ENCODE peak calls at places on chromosome 9, in nine cellular contexts. One of them, this sample, is unnamed. For H3K27me3, the result is how much of the 10 kb centered on the place peaks cover.

GRCh38 chr9:115002371-115003120 is 72.2 kb upstream of the TNFSF8 start:
- DNase-seq in tibial artery: no peak
- DNase-seq in aorta: no peak
- DNase-seq in right lobe of liver: peak
- DNase-seq in tibial nerve: no peak
- DNase-seq in SJSA1: no peak
- DNase-seq in endothelial cell of umbilical vein: no peak
- DNase-seq in Peyer's patch: no peak
- DNase-seq in heart left ventricle: no peak
- DNase-seq in this sample: no peak

GRCh38 chr9:105837261-105837660 is 142.9 kb downstream of the TMEM38B start:
- DNase-seq in heart left ventricle: no peak
- DNase-seq in right lobe of liver: no peak
- DNase-seq in Peyer's patch: no peak
- DNase-seq in aorta: no peak
- DNase-seq in tibial nerve: no peak
- DNase-seq in SJSA1: no peak
- DNase-seq in tibial artery: no peak
- DNase-seq in endothelial cell of umbilical vein: no peak
- DNase-seq in this sample: no peak

GRCh38 chr9:138061631-138062030 is 184.0 kb downstream of the CACNA1B start:
- DNase-seq in right lobe of liver: peak
- DNase-seq in tibial artery: no peak
- DNase-seq in endothelial cell of umbilical vein: no peak
- DNase-seq in SJSA1: no peak
- DNase-seq in aorta: peak
- DNase-seq in heart left ventricle: no peak
- DNase-seq in Peyer's patch: peak
- DNase-seq in tibial nerve: no peak
- DNase-seq in this sample: no peak

GRCh38 chr9:96619109-96619435 is 571 bp downstream of the CDC14B start:
- DNase-seq in tibial artery: no peak
- DNase-seq in endothelial cell of umbilical vein: no peak
- DNase-seq in right lobe of liver: peak
- DNase-seq in aorta: peak
- DNase-seq in SJSA1: no peak
- DNase-seq in heart left ventricle: no peak
- DNase-seq in Peyer's patch: no peak
- DNase-seq in tibial nerve: no peak
- DNase-seq in this sample: no peak

GRCh38 chr9:95588724-95589282 is 72.0 kb upstream of the PTCH1 start:
- DNase-seq in endothelial cell of umbilical vein: no peak
- DNase-seq in right lobe of liver: no peak
- DNase-seq in heart left ventricle: no peak
- DNase-seq in SJSA1: no peak
- DNase-seq in Peyer's patch: no peak
- DNase-seq in aorta: no peak
- DNase-seq in tibial nerve: no peak
- DNase-seq in tibial artery: no peak
- DNase-seq in this sample: no peak

GRCh38 chr9:32589083-32589713 is 16.2 kb upstream of the NDUFB6 start:
- DNase-seq in tibial artery: no peak
- DNase-seq in aorta: no peak
- DNase-seq in tibial nerve: no peak
- DNase-seq in Peyer's patch: no peak
- DNase-seq in heart left ventricle: no peak
- DNase-seq in right lobe of liver: no peak
- DNase-seq in endothelial cell of umbilical vein: peak
- DNase-seq in SJSA1: no peak
- DNase-seq in this sample: no peak

GRCh38 chr9:127972316-127972871 is 8.4 kb downstream of the EEIG1 start:
- DNase-seq in endothelial cell of umbilical vein: no peak
- DNase-seq in SJSA1: no peak
- DNase-seq in tibial artery: no peak
- DNase-seq in heart left ventricle: peak
- DNase-seq in Peyer's patch: peak
- DNase-seq in tibial nerve: no peak
- DNase-seq in right lobe of liver: no peak
- DNase-seq in aorta: no peak
- DNase-seq in this sample: no peak

GRCh38 chr9:72422214-72422613 is 57.2 kb upstream of the ZFAND5 start:
- DNase-seq in tibial artery: no peak
- DNase-seq in endothelial cell of umbilical vein: no peak
- DNase-seq in right lobe of liver: no peak
- DNase-seq in heart left ventricle: no peak
- DNase-seq in aorta: no peak
- DNase-seq in tibial nerve: no peak
- DNase-seq in Peyer's patch: no peak
- DNase-seq in SJSA1: no peak
- DNase-seq in this sample: no peak

GRCh38 chr9:114470121-114470520 is 35.2 kb downstream of the WHRN start:
- DNase-seq in tibial nerve: no peak
- DNase-seq in heart left ventricle: no peak
- DNase-seq in tibial artery: peak
- DNase-seq in SJSA1: no peak
- DNase-seq in endothelial cell of umbilical vein: no peak
- DNase-seq in aorta: no peak
- DNase-seq in Peyer's patch: no peak
- DNase-seq in right lobe of liver: no peak
- DNase-seq in this sample: no peak

GRCh38 chr9:98678244-98678842 is 30.4 kb downstream of the GABBR2 start:
- DNase-seq in endothelial cell of umbilical vein: peak
- DNase-seq in tibial artery: no peak
- DNase-seq in right lobe of liver: no peak
- DNase-seq in tibial nerve: no peak
- DNase-seq in SJSA1: no peak
- DNase-seq in heart left ventricle: no peak
- DNase-seq in aorta: no peak
- DNase-seq in Peyer's patch: no peak
- DNase-seq in this sample: no peak

GRCh38 chr9:6224393-6225154 is 9.0 kb downstream of the IL33 start:
- DNase-seq in aorta: no peak
- DNase-seq in right lobe of liver: no peak
- DNase-seq in heart left ventricle: no peak
- DNase-seq in tibial nerve: no peak
- DNase-seq in endothelial cell of umbilical vein: no peak
- DNase-seq in SJSA1: no peak
- DNase-seq in tibial artery: no peak
- DNase-seq in Peyer's patch: no peak
- DNase-seq in this sample: no peak

GRCh38 chr9:132069046-132069898 is 10.4 kb downstream of the MED27 start:
- DNase-seq in aorta: no peak
- DNase-seq in SJSA1: no peak
- DNase-seq in endothelial cell of umbilical vein: no peak
- DNase-seq in heart left ventricle: no peak
- DNase-seq in right lobe of liver: no peak
- DNase-seq in tibial artery: no peak
- DNase-seq in tibial nerve: no peak
- DNase-seq in Peyer's patch: no peak
- DNase-seq in this sample: no peak

GRCh38 chr9:14221558-14221957 is 92.4 kb downstream of the NFIB start:
- DNase-seq in Peyer's patch: no peak
- DNase-seq in tibial artery: no peak
- DNase-seq in endothelial cell of umbilical vein: peak
- DNase-seq in tibial nerve: no peak
- DNase-seq in heart left ventricle: no peak
- DNase-seq in right lobe of liver: no peak
- DNase-seq in SJSA1: peak
- DNase-seq in aorta: no peak
- DNase-seq in this sample: no peak

GRCh38 chr9:73230257-73230656 is 78.6 kb downstream of the ANXA1 start:
- DNase-seq in Peyer's patch: no peak
- DNase-seq in heart left ventricle: no peak
- DNase-seq in endothelial cell of umbilical vein: no peak
- DNase-seq in right lobe of liver: no peak
- DNase-seq in aorta: no peak
- DNase-seq in tibial artery: no peak
- DNase-seq in tibial nerve: no peak
- DNase-seq in SJSA1: no peak
- DNase-seq in this sample: no peak

GRCh38 chr9:118360036-118360435 is 655.8 kb downstream of the TLR4 start:
- DNase-seq in right lobe of liver: no peak
- DNase-seq in endothelial cell of umbilical vein: no peak
- DNase-seq in tibial nerve: no peak
- DNase-seq in SJSA1: no peak
- DNase-seq in aorta: no peak
- DNase-seq in heart left ventricle: no peak
- DNase-seq in Peyer's patch: no peak
- DNase-seq in tibial artery: no peak
- DNase-seq in this sample: no peak

GRCh38 chr9:8876303-8876702 is 1076.7 kb upstream of the DMAC1 start:
- DNase-seq in aorta: no peak
- DNase-seq in right lobe of liver: no peak
- DNase-seq in Peyer's patch: no peak
- DNase-seq in heart left ventricle: no peak
- DNase-seq in endothelial cell of umbilical vein: no peak
- DNase-seq in tibial nerve: no peak
- DNase-seq in tibial artery: no peak
- DNase-seq in SJSA1: no peak
- DNase-seq in this sample: no peak

GRCh38 chr9:129612815-129613519 is 7.9 kb downstream of the C9orf50 start:
- DNase-seq in aorta: no peak
- DNase-seq in Peyer's patch: no peak
- DNase-seq in endothelial cell of umbilical vein: no peak
- DNase-seq in heart left ventricle: no peak
- DNase-seq in SJSA1: no peak
- DNase-seq in tibial nerve: no peak
- DNase-seq in tibial artery: no peak
- DNase-seq in right lobe of liver: no peak
- DNase-seq in this sample: no peak

GRCh38 chr9:129612123-129612522 is 8.8 kb downstream of the C9orf50 start:
- DNase-seq in tibial artery: no peak
- DNase-seq in SJSA1: no peak
- DNase-seq in aorta: no peak
- DNase-seq in endothelial cell of umbilical vein: no peak
- DNase-seq in heart left ventricle: no peak
- DNase-seq in Peyer's patch: no peak
- DNase-seq in tibial nerve: no peak
- DNase-seq in right lobe of liver: no peak
- DNase-seq in this sample: no peak

GRCh38 chr9:129610473-129611301 is 10.2 kb downstream of the C9orf50 start:
- DNase-seq in endothelial cell of umbilical vein: peak
- DNase-seq in SJSA1: peak
- DNase-seq in Peyer's patch: peak
- DNase-seq in tibial nerve: peak
- DNase-seq in aorta: peak
- DNase-seq in heart left ventricle: peak
- DNase-seq in right lobe of liver: peak
- DNase-seq in tibial artery: peak
- DNase-seq in this sample: peak

GRCh38 chr9:129610193-129610472 is 10.8 kb downstream of the C9orf50 start:
- DNase-seq in tibial artery: no peak
- DNase-seq in right lobe of liver: no peak
- DNase-seq in heart left ventricle: no peak
- DNase-seq in Peyer's patch: no peak
- DNase-seq in tibial nerve: no peak
- DNase-seq in SJSA1: no peak
- DNase-seq in endothelial cell of umbilical vein: no peak
- DNase-seq in aorta: no peak
- DNase-seq in this sample: no peak

DNA sequence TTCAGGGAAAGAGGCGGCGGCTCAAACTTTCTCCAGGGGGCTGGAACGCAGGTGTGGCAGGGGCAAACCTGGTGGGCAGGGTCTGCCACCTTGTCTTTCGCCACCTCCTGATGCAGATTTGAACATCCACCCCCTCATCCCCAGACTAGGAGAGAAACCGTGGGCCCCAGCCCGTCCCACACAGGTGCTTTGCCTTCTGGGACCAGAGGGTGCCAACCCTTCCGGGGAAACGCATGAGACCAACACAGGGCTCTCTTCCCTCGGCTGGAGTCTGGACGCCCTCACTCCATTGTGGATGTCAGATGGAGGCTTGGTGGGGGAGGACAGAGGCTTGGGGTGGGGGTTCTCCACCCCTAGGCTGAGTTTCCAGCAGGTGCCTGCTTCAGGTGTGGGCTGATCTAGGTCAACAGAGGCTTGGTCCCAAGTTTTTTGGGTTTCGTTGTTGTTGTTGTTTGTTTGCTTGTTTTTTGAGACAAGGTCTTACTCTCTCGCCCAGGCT is 9.6 kb downstream of the C9orf50 start:
- DNase-seq in tibial artery: no peak
- DNase-seq in tibial nerve: no peak
- DNase-seq in SJSA1: no peak
- DNase-seq in Peyer's patch: no peak
- DNase-seq in heart left ventricle: no peak
- DNase-seq in aorta: no peak
- DNase-seq in endothelial cell of umbilical vein: no peak
- DNase-seq in right lobe of liver: no peak
- DNase-seq in this sample: no peak
- H3K27me3 ChIP-seq in tibial artery: under half
- H3K27me3 ChIP-seq in tibial nerve: under half
- H3K27me3 ChIP-seq in SJSA1: under half
- H3K27me3 ChIP-seq in Peyer's patch: under half
- H3K27me3 ChIP-seq in heart left ventricle: under half
- H3K27me3 ChIP-seq in aorta: under half
- H3K27me3 ChIP-seq in endothelial cell of umbilical vein: under half
- H3K27me3 ChIP-seq in right lobe of liver: under half
- H3K27me3 ChIP-seq in this sample: under half

GRCh38 chr9:36986548-36987408 is 47.3 kb downstream of the PAX5 start:
- DNase-seq in tibial artery: peak
- DNase-seq in tibial nerve: no peak
- DNase-seq in endothelial cell of umbilical vein: no peak
- DNase-seq in SJSA1: no peak
- DNase-seq in heart left ventricle: no peak
- DNase-seq in aorta: no peak
- DNase-seq in right lobe of liver: no peak
- DNase-seq in Peyer's patch: no peak
- DNase-seq in this sample: no peak
- H3K27me3 ChIP-seq in tibial artery: under half
- H3K27me3 ChIP-seq in tibial nerve: under half
- H3K27me3 ChIP-seq in endothelial cell of umbilical vein: half or more
- H3K27me3 ChIP-seq in SJSA1: half or more
- H3K27me3 ChIP-seq in heart left ventricle: half or more
- H3K27me3 ChIP-seq in aorta: under half
- H3K27me3 ChIP-seq in right lobe of liver: under half
- H3K27me3 ChIP-seq in Peyer's patch: under half
- H3K27me3 ChIP-seq in this sample: under half

GRCh38 chr9:136658849-136659535 is 3.7 kb upstream of the EGFL7 start:
- DNase-seq in tibial nerve: no peak
- DNase-seq in tibial artery: no peak
- DNase-seq in Peyer's patch: no peak
- DNase-seq in heart left ventricle: peak
- DNase-seq in endothelial cell of umbilical vein: peak
- DNase-seq in right lobe of liver: no peak
- DNase-seq in SJSA1: no peak
- DNase-seq in aorta: no peak
- DNase-seq in this sample: no peak
- H3K27me3 ChIP-seq in tibial nerve: under half
- H3K27me3 ChIP-seq in tibial artery: under half
- H3K27me3 ChIP-seq in Peyer's patch: under half
- H3K27me3 ChIP-seq in heart left ventricle: under half
- H3K27me3 ChIP-seq in endothelial cell of umbilical vein: under half
- H3K27me3 ChIP-seq in right lobe of liver: under half
- H3K27me3 ChIP-seq in SJSA1: half or more
- H3K27me3 ChIP-seq in aorta: under half
- H3K27me3 ChIP-seq in this sample: under half

DNA sequence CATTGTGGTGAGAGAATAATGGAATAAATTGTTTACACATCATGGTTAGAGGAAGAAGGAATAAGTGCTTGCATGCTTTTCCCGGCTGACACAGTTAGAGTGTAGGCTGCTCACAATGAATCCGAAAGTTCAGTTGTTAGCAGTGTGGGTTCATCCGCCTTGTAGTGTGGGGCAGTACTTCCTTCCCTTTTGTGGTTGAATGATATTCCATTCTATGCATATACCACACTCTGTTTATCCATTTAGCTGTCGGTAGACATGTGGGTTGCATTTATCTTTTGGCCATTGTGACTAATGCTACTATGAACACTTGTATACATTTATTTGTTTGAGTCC is 84.0 kb downstream of the COL5A1 start:
- DNase-seq in endothelial cell of umbilical vein: no peak
- DNase-seq in aorta: no peak
- DNase-seq in tibial artery: no peak
- DNase-seq in SJSA1: peak
- DNase-seq in right lobe of liver: no peak
- DNase-seq in heart left ventricle: no peak
- DNase-seq in Peyer's patch: no peak
- DNase-seq in tibial nerve: no peak
- DNase-seq in this sample: no peak
- H3K27me3 ChIP-seq in endothelial cell of umbilical vein: under half
- H3K27me3 ChIP-seq in aorta: under half
- H3K27me3 ChIP-seq in tibial artery: under half
- H3K27me3 ChIP-seq in SJSA1: under half
- H3K27me3 ChIP-seq in right lobe of liver: under half
- H3K27me3 ChIP-seq in heart left ventricle: under half
- H3K27me3 ChIP-seq in Peyer's patch: under half
- H3K27me3 ChIP-seq in tibial nerve: under half
- H3K27me3 ChIP-seq in this sample: under half